ENCODE peak calls at places on chromosomes 4 and X, in eight cellular contexts. One of them, this sample, is unnamed.

GRCh38 chrX:120269379-120270035 is 18.9 kb downstream of the ZBTB33 start:
- DNase-seq in NAMALWA: no peak
- DNase-seq in GM18507: no peak
- DNase-seq in stimulated activated CD4-positive, alpha-beta T cell treated with anti-CD3 and anti-CD28 coated beads, Interleukin-4, amount 100 ng/mL, for 48 hours: no peak
- DNase-seq in stromal cell of bone marrow: no peak
- DNase-seq in GM13977: no peak
- DNase-seq in T-helper 1 cell: no peak
- DNase-seq in frontal cortex: no peak
- DNase-seq in this sample: no peak

GRCh38 chrX:108224727-108225455 is 133.3 kb downstream of the ATG4A start:
- DNase-seq in NAMALWA: peak; percentile 46
- DNase-seq in GM18507: no peak
- DNase-seq in stimulated activated CD4-positive, alpha-beta T cell treated with anti-CD3 and anti-CD28 coated beads, Interleukin-4, amount 100 ng/mL, for 48 hours: no peak
- DNase-seq in stromal cell of bone marrow: no peak
- DNase-seq in GM13977: peak; percentile 23
- DNase-seq in T-helper 1 cell: peak; percentile 8
- DNase-seq in frontal cortex: no peak
- DNase-seq in this sample: no peak

GRCh38 chr4:124783847-124784246 is 71.3 kb upstream of the ANKRD50 start:
- DNase-seq in NAMALWA: no peak
- DNase-seq in GM18507: no peak
- DNase-seq in stimulated activated CD4-positive, alpha-beta T cell treated with anti-CD3 and anti-CD28 coated beads, Interleukin-4, amount 100 ng/mL, for 48 hours: no peak
- DNase-seq in stromal cell of bone marrow: no peak
- DNase-seq in GM13977: no peak
- DNase-seq in T-helper 1 cell: no peak
- DNase-seq in frontal cortex: no peak
- DNase-seq in this sample: no peak

GRCh38 chrX:111124418-111124817 is 28.4 kb downstream of the PAK3 start:
- DNase-seq in NAMALWA: no peak
- DNase-seq in GM18507: no peak
- DNase-seq in stimulated activated CD4-positive, alpha-beta T cell treated with anti-CD3 and anti-CD28 coated beads, Interleukin-4, amount 100 ng/mL, for 48 hours: no peak
- DNase-seq in stromal cell of bone marrow: no peak
- DNase-seq in GM13977: no peak
- DNase-seq in T-helper 1 cell: peak; percentile 40
- DNase-seq in frontal cortex: no peak
- DNase-seq in this sample: no peak

GRCh38 chr4:20354120-20354519 is 102.4 kb downstream of the SLIT2 start:
- DNase-seq in NAMALWA: no peak
- DNase-seq in GM18507: no peak
- DNase-seq in stimulated activated CD4-positive, alpha-beta T cell treated with anti-CD3 and anti-CD28 coated beads, Interleukin-4, amount 100 ng/mL, for 48 hours: no peak
- DNase-seq in stromal cell of bone marrow: no peak
- DNase-seq in GM13977: no peak
- DNase-seq in T-helper 1 cell: no peak
- DNase-seq in frontal cortex: no peak
- DNase-seq in this sample: no peak

GRCh38 chr4:79466621-79467020 is 58.6 kb upstream of the GK2 start:
- DNase-seq in NAMALWA: no peak
- DNase-seq in GM18507: no peak
- DNase-seq in stimulated activated CD4-positive, alpha-beta T cell treated with anti-CD3 and anti-CD28 coated beads, Interleukin-4, amount 100 ng/mL, for 48 hours: no peak
- DNase-seq in stromal cell of bone marrow: no peak
- DNase-seq in GM13977: no peak
- DNase-seq in T-helper 1 cell: no peak
- DNase-seq in frontal cortex: no peak
- DNase-seq in this sample: no peak

GRCh38 chr4:1907848-1908525 is 36.8 kb downstream of the NSD2 start:
- DNase-seq in NAMALWA: no peak
- DNase-seq in GM18507: no peak
- DNase-seq in stimulated activated CD4-positive, alpha-beta T cell treated with anti-CD3 and anti-CD28 coated beads, Interleukin-4, amount 100 ng/mL, for 48 hours: no peak
- DNase-seq in stromal cell of bone marrow: no peak
- DNase-seq in GM13977: no peak
- DNase-seq in T-helper 1 cell: peak; percentile 35
- DNase-seq in frontal cortex: no peak
- DNase-seq in this sample: no peak

GRCh38 chr4:186931519-186931918 is 207.9 kb upstream of the FAT1 start:
- DNase-seq in NAMALWA: no peak
- DNase-seq in GM18507: no peak
- DNase-seq in stimulated activated CD4-positive, alpha-beta T cell treated with anti-CD3 and anti-CD28 coated beads, Interleukin-4, amount 100 ng/mL, for 48 hours: no peak
- DNase-seq in stromal cell of bone marrow: peak; percentile 74
- DNase-seq in GM13977: no peak
- DNase-seq in T-helper 1 cell: no peak
- DNase-seq in frontal cortex: no peak
- DNase-seq in this sample: no peak

GRCh38 chr4:112855058-112855457 is 194.4 kb upstream of the ANK2 start:
- DNase-seq in NAMALWA: no peak
- DNase-seq in GM18507: no peak
- DNase-seq in stimulated activated CD4-positive, alpha-beta T cell treated with anti-CD3 and anti-CD28 coated beads, Interleukin-4, amount 100 ng/mL, for 48 hours: no peak
- DNase-seq in stromal cell of bone marrow: no peak
- DNase-seq in GM13977: no peak
- DNase-seq in T-helper 1 cell: no peak
- DNase-seq in frontal cortex: no peak
- DNase-seq in this sample: no peak

GRCh38 chr4:151808120-151808529 is 47.3 kb upstream of the GATB start:
- DNase-seq in NAMALWA: no peak
- DNase-seq in GM18507: no peak
- DNase-seq in stimulated activated CD4-positive, alpha-beta T cell treated with anti-CD3 and anti-CD28 coated beads, Interleukin-4, amount 100 ng/mL, for 48 hours: no peak
- DNase-seq in stromal cell of bone marrow: peak; percentile 13
- DNase-seq in GM13977: no peak
- DNase-seq in T-helper 1 cell: no peak
- DNase-seq in frontal cortex: no peak
- DNase-seq in this sample: no peak

GRCh38 chr4:154205471-154205870 is 286.1 kb downstream of the DCHS2 start:
- DNase-seq in NAMALWA: no peak
- DNase-seq in GM18507: no peak
- DNase-seq in stimulated activated CD4-positive, alpha-beta T cell treated with anti-CD3 and anti-CD28 coated beads, Interleukin-4, amount 100 ng/mL, for 48 hours: no peak
- DNase-seq in stromal cell of bone marrow: no peak
- DNase-seq in GM13977: no peak
- DNase-seq in T-helper 1 cell: no peak
- DNase-seq in frontal cortex: no peak
- DNase-seq in this sample: no peak

GRCh38 chrX:129606918-129607317 is 47.8 kb downstream of the APLN start:
- DNase-seq in NAMALWA: peak; percentile 64
- DNase-seq in GM18507: peak; percentile 5
- DNase-seq in stimulated activated CD4-positive, alpha-beta T cell treated with anti-CD3 and anti-CD28 coated beads, Interleukin-4, amount 100 ng/mL, for 48 hours: peak; percentile 20
- DNase-seq in stromal cell of bone marrow: peak; percentile 15
- DNase-seq in GM13977: peak; percentile 75
- DNase-seq in T-helper 1 cell: peak; percentile 38
- DNase-seq in frontal cortex: peak; percentile 50
- DNase-seq in this sample: peak; percentile 28

This sample was measured in GM12891.